ENCODE peak calls at places on chromosome 5, in ten cellular contexts. F is SJSA1; P is Peyer's patch; C is Karpas-422; O is IMR-90; N is heart left ventricle; B is naive thymus-derived CD4-positive, alpha-beta T cell; G is CD8-positive, alpha-beta T cell; R is upper lobe of right lung; M is psoas muscle. W is an unnamed sample. For H3K4me1, the result is how much of the 10 kb centered on the place peaks cover.

GRCh38 chr5:135242021-135242480 is 157.0 kb downstream of the MACROH2A1 start:
- DNase-seq in N (peak), M (peak), F (peak), R (peak), P (peak), B (no peak), G (peak), C (no peak), O (peak), W (no peak)

GRCh38 chr5:141882594-141883183 is 4.5 kb upstream of the PCDH1 start:
- DNase-seq in B (no peak), R (no peak), O (no peak), P (no peak), N (no peak), M (no peak), F (no peak), G (no peak), C (no peak), W (no peak)

GRCh38 chr5:52705720-52706119 is 82.0 kb upstream of the ITGA1 start:
- DNase-seq in R (no peak), N (no peak), O (no peak), C (no peak), G (no peak), F (no peak), B (no peak), M (no peak), P (no peak), W (no peak)

GRCh38 chr5:44389410-44389879 is at the start of gene FGF10:
- DNase-seq in G (no peak), R (peak), F (no peak), N (no peak), B (no peak), P (peak), M (peak), C (no peak), O (no peak), W (peak)

GRCh38 chr5:63564789-63565188 is 397.5 kb downstream of the HTR1A start:
- DNase-seq in M (no peak), N (no peak), C (no peak), F (no peak), P (no peak), B (no peak), G (no peak), O (no peak), R (no peak), W (no peak)

GRCh38 chr5:132775439-132776076 is 1.5 kb downstream of the SEPTIN8 start:
- DNase-seq in O (no peak), G (no peak), P (peak), B (no peak), C (no peak), M (no peak), N (no peak), R (no peak), F (no peak), W (peak)

GRCh38 chr5:100803391-100803790 is 99.7 kb downstream of the ST8SIA4 start:
- DNase-seq in N (no peak), G (no peak), O (peak), C (no peak), F (no peak), M (no peak), B (no peak), P (no peak), R (no peak), W (no peak)

GRCh38 chr5:134735243-134735642 is 3.1 kb upstream of the CAMLG start:
- DNase-seq in F (no peak), N (no peak), O (no peak), C (no peak), M (no peak), B (no peak), G (no peak), P (no peak), R (no peak), W (no peak)

GRCh38 chr5:127615916-127616315 is 33.0 kb upstream of the CTXN3 start:
- DNase-seq in O (peak), P (no peak), R (no peak), M (no peak), B (no peak), F (no peak), N (no peak), C (no peak), G (no peak), W (no peak)

GRCh38 chr5:76303917-76304316 is 99.2 kb upstream of the IQGAP2 start:
- DNase-seq in C (no peak), N (no peak), F (no peak), R (no peak), P (peak), M (no peak), G (peak), O (no peak), B (no peak), W (no peak)

GRCh38 chr5:168713051-168713450 is 133.9 kb upstream of the PANK3 start:
- DNase-seq in F (peak), M (no peak), B (no peak), G (no peak), N (peak), C (no peak), O (no peak), R (no peak), P (no peak), W (no peak)

GRCh38 chr5:27908341-27908740 is 870.0 kb upstream of the CDH9 start:
- DNase-seq in P (no peak), C (no peak), F (no peak), N (no peak), M (no peak), G (no peak), B (no peak), O (no peak), R (no peak), W (no peak)

GRCh38 chr5:151897896-151898295 is 26.8 kb downstream of the GLRA1 start:
- DNase-seq in C (no peak), F (no peak), B (no peak), M (no peak), R (no peak), P (no peak), O (no peak), G (no peak), N (no peak), W (no peak)

GRCh38 chr5:115952579-115952978 is 9.7 kb upstream of the LVRN start:
- DNase-seq in C (no peak), N (no peak), M (no peak), O (no peak), G (no peak), B (no peak), P (no peak), F (no peak), R (no peak), W (no peak)

GRCh38 chr5:89844548-89844947 is 565.0 kb downstream of the CETN3 start:
- DNase-seq in P (no peak), C (no peak), F (no peak), R (no peak), B (no peak), M (no peak), O (no peak), N (no peak), G (no peak), W (no peak)

GRCh38 chr5:41270423-41271251 is 57.3 kb upstream of the C6 start:
- DNase-seq in P (peak), B (no peak), R (no peak), M (no peak), G (no peak), N (peak), O (peak), F (no peak), C (peak), W (peak)

GRCh38 chr5:79873216-79873615 is 117.8 kb downstream of the MTX3 start:
- DNase-seq in N (no peak), F (no peak), R (no peak), B (no peak), P (no peak), M (no peak), O (no peak), G (no peak), C (no peak), W (no peak)

GRCh38 chr5:91123291-91123690 is 259.8 kb downstream of the ARRDC3 start:
- DNase-seq in N (no peak), R (no peak), M (no peak), O (no peak), B (no peak), P (no peak), G (no peak), C (no peak), F (no peak), W (no peak)

GRCh38 chr5:180682560-180682959 is 33.2 kb upstream of the FLT4 start:
- DNase-seq in B (no peak), F (peak), G (no peak), R (no peak), N (no peak), O (no peak), C (no peak), M (no peak), P (no peak), W (no peak)

GRCh38 chr5:132510076-132510475 is 19.5 kb upstream of the IRF1 start:
- DNase-seq in R (no peak), N (no peak), B (no peak), G (no peak), P (no peak), F (no peak), O (peak), C (no peak), M (no peak), W (no peak)

GRCh38 chr5:36728697-36729543 is 122.5 kb downstream of the SLC1A3 start:
- DNase-seq in B (no peak), F (no peak), M (no peak), O (peak), G (no peak), R (no peak), P (no peak), C (peak), N (no peak), W (peak)

GRCh38 chr5:73550016-73550415 is 15.4 kb downstream of the ANKRA2 start:
- DNase-seq in N (no peak), C (no peak), R (no peak), O (no peak), M (no peak), G (no peak), F (no peak), B (no peak), P (no peak), W (no peak)

GRCh38 chr5:148794729-148795590 is 31.5 kb upstream of the ADRB2 start:
- DNase-seq in P (no peak), C (peak), G (no peak), B (no peak), O (peak), N (no peak), M (no peak), F (no peak), R (no peak), W (no peak)
- H3K4me1 ChIP-seq in P (under half), C (under half), G (under half), B (under half), O (under half), N (under half), M (under half), F (under half), R (under half), W (under half)

GRCh38 chr5:173881811-173882575 is 6.2 kb upstream of the CPEB4 start:
- DNase-seq in C (no peak), G (no peak), O (peak), P (no peak), F (no peak), M (no peak), B (no peak), R (no peak), N (no peak), W (no peak)
- H3K4me1 ChIP-seq in C (under half), G (under half), O (under half), P (under half), F (under half), M (under half), B (under half), R (under half), N (under half), W (under half)

GRCh38 chr5:119333421-119333851 is 22.4 kb upstream of the TNFAIP8 start:
- DNase-seq in G (no peak), C (no peak), M (no peak), R (no peak), N (no peak), F (no peak), O (peak), B (no peak), P (no peak), W (no peak)

GRCh38 chr5:119331566-119332095 is 24.2 kb upstream of the TNFAIP8 start:
- DNase-seq in O (no peak), F (no peak), N (no peak), P (no peak), R (no peak), C (no peak), G (no peak), B (no peak), M (no peak), W (no peak)

GRCh38 chr5:119335261-119335677 is 20.6 kb upstream of the TNFAIP8 start:
- DNase-seq in N (no peak), F (no peak), G (no peak), P (no peak), R (no peak), C (no peak), M (no peak), B (no peak), O (no peak), W (no peak)

GRCh38 chr5:119330367-119331183 is 25.2 kb upstream of the TNFAIP8 start:
- DNase-seq in B (peak), N (no peak), O (no peak), P (no peak), C (no peak), G (peak), R (no peak), F (no peak), M (no peak), W (no peak)

GRCh38 chr5:119332978-119333401 is 22.8 kb upstream of the TNFAIP8 start:
- DNase-seq in G (no peak), R (no peak), P (no peak), M (no peak), N (no peak), F (no peak), B (no peak), C (peak), O (no peak), W (no peak)
- H3K4me1 ChIP-seq in G (half or more), R (under half), P (under half), M (under half), N (under half), F (under half), B (half or more), C (half or more), O (under half), W (under half)

GRCh38 chr5:179619776-179620175 is 3.7 kb downstream of the HNRNPH1 start:
- DNase-seq in R (no peak), G (no peak), F (no peak), B (no peak), C (no peak), N (no peak), O (peak), M (no peak), P (no peak), W (no peak)

GRCh38 chr5:179618923-179619554 is 4.4 kb downstream of the HNRNPH1 start:
- DNase-seq in R (no peak), G (no peak), O (no peak), P (no peak), C (no peak), B (no peak), F (no peak), N (no peak), M (no peak), W (no peak)

GRCh38 chr5:179621551-179621971 is 1.9 kb downstream of the HNRNPH1 start:
- DNase-seq in R (peak), G (no peak), P (no peak), F (no peak), O (no peak), B (no peak), N (no peak), M (no peak), C (no peak), W (no peak)

GRCh38 chr5:179620703-179621350 is 2.6 kb downstream of the HNRNPH1 start:
- DNase-seq in R (no peak), N (no peak), B (no peak), M (no peak), F (no peak), G (no peak), C (peak), O (no peak), P (no peak), W (no peak)

DNA sequence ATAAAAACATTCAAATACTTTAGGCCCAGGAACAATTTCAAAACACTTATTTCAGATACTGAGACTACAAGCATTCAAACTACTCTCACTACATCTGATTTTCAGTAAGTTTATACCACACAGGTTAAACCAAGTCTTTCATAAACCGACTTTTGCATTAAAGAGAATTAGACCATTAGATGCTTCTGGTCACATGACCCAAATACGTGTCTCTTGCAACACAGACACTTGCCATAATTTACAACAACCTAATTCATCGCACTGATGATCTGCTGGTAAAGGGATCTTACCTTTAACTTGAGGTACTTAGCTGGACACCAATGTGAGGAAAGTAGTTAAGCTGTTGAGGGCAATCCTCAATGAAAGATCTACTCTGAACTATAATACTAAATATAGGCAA is 3.2 kb downstream of the HNRNPH1 start:
- DNase-seq in F (no peak), O (no peak), P (no peak), N (no peak), R (no peak), M (no peak), B (no peak), C (peak), G (no peak), W (no peak)
- H3K4me1 ChIP-seq in F (under half), O (under half), P (under half), N (under half), R (half or more), M (half or more), B (half or more), C (under half), G (half or more), W (under half)

GRCh38 chr5:170286532-170286931 is 11.0 kb downstream of the LCP2 start:
- DNase-seq in F (no peak), O (no peak), P (no peak), B (no peak), M (no peak), N (no peak), R (no peak), G (no peak), C (peak), W (no peak)
- H3K4me1 ChIP-seq in F (under half), O (under half), P (under half), B (half or more), M (under half), N (under half), R (under half), G (half or more), C (under half), W (under half)

DNA sequence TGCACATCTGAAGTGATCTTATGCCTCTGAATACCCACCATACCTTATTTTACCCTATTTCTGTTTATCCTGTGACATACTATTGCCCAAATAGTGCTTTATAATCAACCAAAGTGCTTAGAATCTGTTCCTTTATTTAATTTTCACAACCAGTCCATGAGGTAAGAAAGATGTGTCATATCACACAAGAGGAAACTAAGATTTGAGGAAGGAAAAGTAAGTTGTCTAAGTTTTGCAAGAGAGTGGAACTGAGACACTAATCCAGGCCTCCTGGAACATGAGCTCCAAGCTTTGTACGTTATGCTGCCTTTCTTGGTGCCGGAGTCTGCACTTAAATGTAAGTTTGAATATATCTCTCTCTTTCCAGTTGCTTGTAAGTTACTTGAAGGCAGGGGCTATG is 17.2 kb downstream of the KDM3B start:
- DNase-seq in F (no peak), P (no peak), N (no peak), G (no peak), M (no peak), R (no peak), B (no peak), O (no peak), C (peak), W (no peak)
- H3K4me1 ChIP-seq in F (under half), P (under half), N (under half), G (under half), M (half or more), R (under half), B (under half), O (under half), C (under half), W (under half)

DNA sequence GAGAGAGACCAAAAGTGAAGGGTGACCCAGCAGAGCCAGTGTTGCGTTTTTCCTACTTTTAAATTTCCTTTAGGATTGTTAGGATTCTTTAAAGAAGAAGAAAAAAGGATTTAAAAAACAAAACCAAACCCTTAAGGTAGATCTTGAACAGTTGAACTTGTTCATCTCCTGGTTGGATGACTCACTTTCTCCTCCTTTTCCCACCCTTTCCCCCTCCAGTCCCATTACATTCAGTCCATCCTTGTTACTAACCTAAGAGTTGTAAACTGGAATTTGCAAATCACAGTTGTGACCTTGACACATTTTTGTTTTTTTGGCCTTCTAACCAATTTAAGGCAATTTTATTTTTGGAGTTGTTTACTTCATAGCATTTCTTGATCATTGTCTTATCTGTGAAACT is 289.2 kb downstream of the ARHGAP26 start:
- DNase-seq in B (no peak), C (no peak), N (no peak), O (no peak), M (no peak), G (no peak), P (no peak), R (no peak), F (no peak), W (no peak)
- H3K4me1 ChIP-seq in B (under half), C (under half), N (under half), O (under half), M (half or more), G (under half), P (under half), R (under half), F (half or more), W (under half)

DNA sequence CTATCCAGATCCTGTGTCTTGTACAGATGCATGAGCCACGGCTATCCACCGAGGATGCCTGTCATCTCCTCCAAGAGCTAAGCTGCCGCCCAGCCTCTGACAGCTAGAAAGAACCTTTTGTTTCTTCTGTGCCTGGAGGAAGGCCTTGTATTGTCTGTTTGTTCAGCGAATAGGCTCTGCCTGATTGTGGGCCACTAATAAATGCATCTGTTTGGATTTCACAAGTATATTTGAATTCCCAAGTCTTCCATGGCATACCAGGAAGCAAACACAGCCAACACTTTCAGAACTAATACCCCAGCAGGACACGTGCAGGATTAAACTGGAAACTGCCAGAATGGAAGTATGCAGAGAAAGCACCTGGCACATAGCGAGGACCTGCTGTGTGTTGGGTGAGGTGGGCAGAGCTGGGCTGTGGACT is 92.7 kb upstream of the NEURL1B start:
- DNase-seq in F (no peak), R (peak), P (no peak), O (no peak), C (no peak), B (no peak), G (no peak), M (no peak), N (no peak), W (no peak)
- H3K4me1 ChIP-seq in F (under half), R (under half), P (under half), O (under half), C (under half), B (under half), G (under half), M (under half), N (under half), W (under half)

GRCh38 chr5:149277821-149278220 is 6.2 kb downstream of the AFAP1L1 start:
- DNase-seq in R (no peak), C (no peak), O (no peak), N (no peak), G (no peak), P (no peak), B (no peak), F (no peak), M (no peak), W (peak)
- H3K4me1 ChIP-seq in R (under half), C (under half), O (under half), N (under half), G (under half), P (under half), B (under half), F (under half), M (half or more), W (under half)

W was measured in cardiac muscle cell.